ENCODE peak calls at places on chromosomes 11 and 22, in eight cellular contexts. L is tibial artery, M is IMR-90, Y is cardiac muscle cell, I is left ventricle myocardium inferior, U is right lobe of liver, H is kidney, E is psoas muscle. J is an unnamed sample. For H3K4me1, the result is how much of the 10 kb centered on the place peaks cover.

GRCh38 chr11:73331138-73331916 is 23.3 kb downstream of the ARHGEF17 start:
- DNase-seq in L (no peak), I (peak), E (peak), M (peak), U (no peak), Y (peak), H (peak), J (no peak)

GRCh38 chr11:119863811-119864601 is 135.0 kb upstream of the NECTIN1 start:
- DNase-seq in Y (no peak), H (no peak), E (no peak), L (no peak), I (no peak), U (no peak), M (no peak), J (peak)

GRCh38 chr11:21897203-21897602 is 295.7 kb upstream of the ANO5 start:
- DNase-seq in L (no peak), E (no peak), M (no peak), H (no peak), Y (no peak), I (no peak), U (no peak), J (no peak)

GRCh38 chr11:1171985-1172728 is 14.4 kb downstream of the MUC5AC start:
- DNase-seq in H (peak), E (peak), I (no peak), L (no peak), M (no peak), Y (no peak), U (no peak), J (no peak)

GRCh38 chr22:41350087-41350486 is 31.7 kb upstream of the TEF start:
- DNase-seq in M (no peak), I (no peak), E (no peak), L (no peak), Y (no peak), H (no peak), U (no peak), J (no peak)

GRCh38 chr22:28911279-28911640 is 27.9 kb downstream of the ZNRF3 start:
- DNase-seq in U (no peak), E (no peak), H (no peak), L (no peak), I (no peak), M (no peak), Y (no peak), J (no peak)

GRCh38 chr11:35531246-35531645 is 5.8 kb upstream of the PAMR1 start:
- DNase-seq in I (no peak), E (no peak), M (no peak), H (no peak), U (no peak), Y (no peak), L (no peak), J (no peak)

GRCh38 chr11:127639916-127640315 is 639.3 kb upstream of the KIRREL3 start:
- DNase-seq in Y (no peak), H (no peak), L (no peak), E (no peak), I (no peak), U (no peak), M (peak), J (no peak)

GRCh38 chr11:129992161-129992944 is 10.3 kb downstream of the PRDM10 start:
- DNase-seq in H (peak), U (peak), L (no peak), Y (peak), E (no peak), M (peak), I (no peak), J (peak)

GRCh38 chr11:43735115-43735514 is 54.6 kb downstream of the HSD17B12 start:
- DNase-seq in I (no peak), Y (no peak), M (no peak), H (no peak), U (no peak), E (no peak), L (no peak), J (no peak)

GRCh38 chr11:100687032-100687629 is at the start of gene ARHGAP42:
- DNase-seq in I (peak), M (peak), Y (peak), L (peak), H (peak), U (peak), E (peak), J (peak)

DNA sequence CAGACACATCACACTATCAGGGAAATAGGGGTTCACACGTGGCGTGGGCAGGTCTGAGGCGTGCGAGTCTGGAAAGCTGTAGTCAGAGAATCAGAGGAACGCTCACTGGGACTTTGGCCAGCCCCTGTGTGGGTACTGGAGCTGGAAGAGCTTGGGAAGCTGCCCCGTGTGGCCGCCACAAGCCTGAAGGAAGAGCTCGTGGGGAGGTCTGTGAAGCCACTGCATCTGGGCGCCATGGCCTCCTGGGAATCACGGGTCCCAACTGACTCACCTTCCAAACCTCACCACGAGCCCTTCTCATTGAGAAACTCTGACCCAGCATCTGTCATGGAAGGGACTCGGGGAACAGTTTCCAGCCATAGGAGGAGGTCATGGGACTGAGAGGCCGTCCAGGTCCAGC is 5.9 kb upstream of the MRGPRF start:
- DNase-seq in E (no peak), M (peak), Y (no peak), L (peak), U (no peak), H (no peak), I (no peak), J (no peak)
- TF ChIP-seq CTCF in E (no peak), M (peak), Y (no peak), L (peak), U (no peak), H (no peak), I (no peak), J (no peak)

GRCh38 chr22:24416095-24416494 is 11.3 kb upstream of the ADORA2A start:
- DNase-seq in U (no peak), Y (no peak), E (no peak), L (no peak), M (no peak), I (no peak), H (peak), J (no peak)
- H3K4me1 ChIP-seq in U (under half), Y (under half), E (under half), L (under half), M (under half), I (under half), H (under half), J (under half)

DNA sequence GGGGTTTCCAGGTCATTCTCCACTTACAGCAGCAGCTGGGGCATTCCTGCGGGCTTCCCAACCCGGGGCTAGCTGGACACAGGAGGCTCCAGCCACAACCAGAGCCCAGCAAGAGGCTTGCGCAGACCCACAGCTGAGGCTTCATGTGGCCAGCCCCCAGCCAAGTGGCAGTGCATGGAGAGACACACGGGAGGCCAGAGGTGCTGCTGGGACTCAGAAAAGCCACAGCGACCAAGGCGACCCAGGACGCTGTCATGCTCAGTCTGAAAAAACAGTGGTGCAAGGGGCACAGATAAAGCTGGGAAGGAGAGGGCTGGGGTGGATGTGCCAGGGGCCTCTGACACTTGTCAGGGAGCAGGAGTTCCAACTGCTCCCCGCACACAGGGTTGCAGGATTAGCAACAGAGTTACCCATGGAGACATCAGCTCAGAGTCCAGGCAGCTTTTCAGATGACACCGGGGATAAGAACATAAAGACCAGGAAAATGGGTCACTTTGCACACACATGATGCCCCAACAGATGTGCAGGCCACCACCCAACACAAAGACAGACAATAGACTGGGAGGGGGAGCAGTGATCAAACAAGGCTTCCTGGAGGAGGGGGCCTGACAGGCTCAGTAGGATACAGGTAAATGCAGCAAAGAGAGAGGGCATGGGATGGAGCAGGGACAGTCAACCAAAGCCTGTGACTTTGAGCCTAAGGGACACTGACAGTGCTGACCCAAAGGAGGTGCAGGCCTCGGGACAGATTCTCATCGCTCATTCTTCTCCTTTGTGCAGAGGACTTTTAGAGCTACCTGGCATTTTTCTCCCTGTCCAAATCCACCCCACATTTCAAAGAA is 6.9 kb upstream of the NEAT1 start:
- DNase-seq in M (no peak), I (peak), Y (no peak), L (peak), H (peak), E (no peak), U (peak), J (peak)
- H3K4me3 ChIP-seq in M (peak), I (peak), Y (no peak), L (peak), H (no peak), E (peak), U (peak), J (no peak)

DNA sequence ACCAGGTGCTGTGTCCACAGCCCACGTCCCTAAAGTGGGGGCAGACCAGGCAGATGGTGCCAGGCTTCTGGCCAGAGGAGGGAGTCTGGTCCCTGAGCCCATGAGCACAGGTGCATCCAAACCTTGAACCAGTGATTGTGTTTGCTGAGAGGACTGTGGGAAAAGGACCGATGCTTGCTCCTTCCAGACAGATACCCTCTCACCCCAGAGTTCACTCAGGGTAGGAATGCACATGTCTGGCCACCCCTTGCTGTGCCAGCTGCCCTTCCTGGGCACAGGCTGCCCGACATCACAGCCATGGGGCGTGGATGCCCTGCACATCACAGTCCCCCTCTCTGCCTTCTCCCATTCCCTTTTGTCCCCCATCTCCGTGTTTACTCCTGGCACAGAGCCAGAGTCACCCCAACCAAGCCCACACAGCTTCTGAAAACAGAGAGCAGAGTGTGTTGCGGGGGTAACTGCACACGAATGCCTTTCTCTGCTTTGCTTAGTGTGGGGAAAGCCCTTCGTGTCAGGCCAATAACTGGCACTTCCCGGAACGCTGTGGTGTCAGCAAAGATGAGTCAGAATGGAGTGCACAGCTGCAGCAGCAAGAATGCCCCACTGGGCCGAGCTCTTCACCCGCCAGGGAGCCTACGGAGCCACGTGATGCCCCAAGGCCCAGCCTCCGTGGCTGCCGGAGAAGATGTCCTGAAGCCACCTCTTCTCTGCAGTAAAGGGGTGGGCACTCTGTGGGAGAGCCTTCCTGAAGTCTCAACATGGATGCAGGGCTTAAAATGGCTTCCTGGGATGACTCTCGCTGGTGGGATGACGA is 7.6 kb downstream of the CARS1 start:
- DNase-seq in I (peak), L (peak), Y (no peak), H (peak), M (peak), E (peak), U (no peak), J (peak)
- TF ChIP-seq CTCF in I (peak), L (peak), Y (peak), H (peak), M (peak), E (peak), U (no peak), J (no peak)

GRCh38 chr11:69316941-69317340 is 23.0 kb downstream of the MYEOV start:
- DNase-seq in E (no peak), Y (no peak), I (no peak), U (peak), L (peak), H (no peak), M (no peak), J (no peak)

GRCh38 chr11:69317401-69318092 is 23.6 kb downstream of the MYEOV start:
- DNase-seq in L (peak), Y (no peak), E (no peak), H (no peak), I (no peak), U (no peak), M (peak), J (no peak)

GRCh38 chr11:69320326-69320725 is 26.4 kb downstream of the MYEOV start:
- DNase-seq in M (no peak), L (no peak), Y (no peak), H (peak), I (no peak), U (no peak), E (no peak), J (no peak)

GRCh38 chr11:69319255-69320106 is 25.5 kb downstream of the MYEOV start:
- DNase-seq in M (no peak), H (no peak), Y (no peak), U (no peak), L (no peak), I (no peak), E (no peak), J (peak)

DNA sequence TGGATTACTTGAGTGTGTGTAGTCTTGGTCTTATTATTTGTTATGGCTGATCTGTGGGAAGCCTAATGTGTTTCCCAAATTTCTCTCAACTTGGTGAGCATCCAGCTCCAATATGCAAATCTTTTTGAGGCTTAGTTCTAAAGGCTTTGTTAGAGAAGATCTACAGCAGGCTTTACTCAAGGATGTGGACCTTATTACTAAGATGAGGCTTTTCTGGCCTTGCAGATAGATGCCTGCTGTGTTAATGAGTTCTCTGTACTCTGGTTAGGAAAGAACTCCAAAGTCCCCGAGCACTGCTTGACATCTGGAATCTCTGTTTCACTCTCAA is 24.1 kb downstream of the MYEOV start:
- DNase-seq in U (no peak), H (no peak), I (no peak), L (no peak), Y (no peak), M (no peak), E (no peak), J (no peak)
- H3K4me1 ChIP-seq in U (under half), H (under half), I (under half), L (under half), Y (under half), M (under half), E (under half), J (under half)

DNA sequence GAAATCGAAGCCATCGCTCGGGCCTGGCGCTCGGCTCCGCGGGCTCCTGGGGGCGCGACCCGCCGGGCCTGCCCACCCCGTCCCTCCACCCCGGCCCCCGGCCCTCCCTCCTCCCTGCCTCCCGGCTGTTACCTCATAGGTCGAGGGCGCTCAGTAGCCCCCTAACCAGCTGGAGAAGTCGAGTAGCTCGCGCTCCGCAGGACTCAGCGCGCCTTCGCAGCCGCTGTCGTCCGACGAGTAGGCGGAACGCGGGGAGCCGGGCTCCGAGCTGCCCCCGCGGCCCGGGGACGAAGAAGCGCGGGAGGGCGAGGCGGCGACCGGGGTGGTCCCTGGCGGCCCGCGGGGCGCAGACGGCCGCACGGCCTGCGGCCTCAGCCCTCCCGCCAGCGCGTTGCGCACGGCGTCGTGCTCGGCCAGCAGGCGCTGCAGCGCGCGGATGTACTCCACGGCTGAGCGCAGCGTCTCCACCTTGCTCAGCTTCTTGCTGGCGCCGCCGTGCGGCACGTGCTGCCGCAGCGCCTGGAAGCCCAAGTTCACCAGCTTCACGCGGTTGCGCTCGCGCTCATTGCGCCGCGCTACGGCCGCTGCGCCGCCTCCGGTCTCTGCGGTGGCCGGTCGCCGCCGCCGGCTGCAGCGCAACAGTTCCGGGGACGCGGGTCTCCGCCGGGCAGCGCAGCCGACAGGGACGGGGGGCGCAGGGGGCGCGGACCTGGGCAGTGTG is 627 bp downstream of the ASCL2 start:
- DNase-seq in M (peak), I (no peak), U (peak), Y (peak), H (peak), L (peak), E (peak), J (peak)
- H3K4me3 ChIP-seq in M (no peak), I (peak), U (peak), Y (peak), H (no peak), L (peak), E (peak), J (no peak)

GRCh38 chr11:134861490-134862107 is 449.6 kb upstream of the B3GAT1 start:
- DNase-seq in Y (no peak), U (no peak), I (no peak), M (no peak), H (no peak), L (no peak), E (no peak), J (no peak)
- TF ChIP-seq CTCF in Y (no peak), U (no peak), I (no peak), M (no peak), H (no peak), L (no peak), E (no peak), J (no peak)

GRCh38 chr22:40178417-40179409 is 988 bp downstream of the TNRC6B start:
- DNase-seq in H (no peak), U (peak), I (peak), M (peak), E (no peak), Y (peak), L (no peak), J (peak)
- H3K4me1 ChIP-seq in H (under half), U (under half), I (half or more), M (under half), E (half or more), Y (half or more), L (under half), J (half or more)

GRCh38 chr11:57240007-57240406 is 3.0 kb upstream of the APLNR start:
- DNase-seq in M (no peak), I (no peak), E (no peak), Y (no peak), U (peak), H (no peak), L (no peak), J (peak)
- H3K4me3 ChIP-seq in M (no peak), I (no peak), E (no peak), Y (no peak), U (no peak), H (no peak), L (no peak), J (no peak)

DNA sequence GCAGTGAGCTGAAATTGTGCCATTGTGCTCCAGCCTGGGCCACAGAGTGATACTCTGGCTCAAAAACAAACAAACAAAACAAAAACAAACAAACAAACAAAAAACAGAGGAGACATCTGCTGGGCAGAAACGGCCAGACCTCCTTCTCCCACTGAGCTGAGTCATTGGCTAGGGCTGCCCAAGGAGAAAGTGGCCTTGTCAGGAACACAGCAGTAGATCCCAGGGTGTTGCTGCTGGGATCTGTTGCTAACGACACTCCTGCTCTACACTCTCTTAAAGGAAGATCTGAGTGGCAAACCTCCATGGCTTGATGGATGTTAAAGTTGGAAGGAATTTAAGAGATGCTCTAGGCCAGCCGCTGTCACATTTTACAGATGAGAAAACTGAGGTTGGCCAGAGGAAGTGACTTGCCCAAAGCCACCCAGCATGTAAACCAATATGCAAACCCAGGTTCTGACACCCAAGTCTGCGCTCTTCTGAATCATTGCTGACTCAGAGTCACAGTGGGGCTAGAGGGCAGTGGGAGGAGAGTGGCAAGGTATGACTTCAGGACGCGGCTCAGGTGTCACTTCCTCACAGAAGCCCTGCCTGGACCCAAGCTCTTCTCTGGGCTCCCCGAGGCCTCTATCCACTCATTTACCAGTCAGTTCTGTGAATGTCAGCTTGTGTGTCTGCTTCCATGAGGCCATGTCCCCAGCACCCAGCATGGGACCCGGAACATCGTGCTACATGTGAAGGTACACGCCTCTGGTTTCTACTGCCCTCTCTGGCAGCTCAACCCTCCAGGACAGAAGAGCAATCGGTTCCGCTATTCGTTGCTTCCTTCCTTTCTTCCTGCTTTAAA is 11.3 kb upstream of the GDPD5 start:
- DNase-seq in U (no peak), E (no peak), Y (no peak), H (no peak), M (peak), I (no peak), L (no peak), J (no peak)
- TF ChIP-seq CTCF in U (no peak), E (no peak), Y (no peak), H (no peak), M (no peak), I (no peak), L (no peak), J (no peak)

J was measured in mucosa of descending colon.